ENCODE peak calls at places on chromosomes 4 and X, in six cellular contexts. One of them, this sample, is unnamed.

GRCh38 chrX:104712515-104712914 is 146.5 kb downstream of the IL1RAPL2 start:
- DNase-seq in K562: no peak
- DNase-seq in WTC11: no peak
- DNase-seq in H1: no peak
- DNase-seq in GM12878: no peak
- DNase-seq in HepG2: no peak
- DNase-seq in this sample: no peak

GRCh38 chr4:154277164-154277563 is 214.4 kb downstream of the DCHS2 start:
- DNase-seq in K562: no peak
- DNase-seq in WTC11: peak
- DNase-seq in H1: peak
- DNase-seq in GM12878: no peak
- DNase-seq in HepG2: no peak
- DNase-seq in this sample: no peak

GRCh38 chr4:165461176-165461835 is 82.5 kb downstream of the CPE start:
- DNase-seq in K562: no peak
- DNase-seq in WTC11: no peak
- DNase-seq in H1: no peak
- DNase-seq in GM12878: no peak
- DNase-seq in HepG2: peak
- DNase-seq in this sample: no peak

GRCh38 chr4:83548151-83548905 is 12.4 kb downstream of the GPAT3 start:
- DNase-seq in K562: peak
- DNase-seq in WTC11: no peak
- DNase-seq in H1: peak
- DNase-seq in GM12878: peak
- DNase-seq in HepG2: peak
- DNase-seq in this sample: peak

GRCh38 chrX:42710452-42710851 is 67.5 kb downstream of the PPP1R2C start:
- DNase-seq in K562: no peak
- DNase-seq in WTC11: no peak
- DNase-seq in H1: no peak
- DNase-seq in GM12878: no peak
- DNase-seq in HepG2: no peak
- DNase-seq in this sample: no peak

GRCh38 chrX:8748855-8749254 is 16.9 kb upstream of the ANOS1 start:
- DNase-seq in K562: peak
- DNase-seq in WTC11: no peak
- DNase-seq in H1: no peak
- DNase-seq in GM12878: no peak
- DNase-seq in HepG2: no peak
- DNase-seq in this sample: no peak

GRCh38 chrX:88024022-88024421 is 506.4 kb downstream of the KLHL4 start:
- DNase-seq in K562: no peak
- DNase-seq in WTC11: no peak
- DNase-seq in H1: no peak
- DNase-seq in GM12878: no peak
- DNase-seq in HepG2: no peak
- DNase-seq in this sample: no peak

GRCh38 chrX:150363561-150364346 is 637 bp downstream of the MAMLD1 start:
- DNase-seq in K562: no peak
- DNase-seq in WTC11: peak
- DNase-seq in H1: no peak
- DNase-seq in GM12878: no peak
- DNase-seq in HepG2: no peak
- DNase-seq in this sample: no peak

GRCh38 chrX:100413231-100413630 is 3.2 kb upstream of the PCDH19 start:
- DNase-seq in K562: peak
- DNase-seq in WTC11: no peak
- DNase-seq in H1: no peak
- DNase-seq in GM12878: peak
- DNase-seq in HepG2: peak
- DNase-seq in this sample: no peak

GRCh38 chr4:101527186-101527585 is 179.9 kb upstream of the PPP3CA start:
- DNase-seq in K562: no peak
- DNase-seq in WTC11: no peak
- DNase-seq in H1: no peak
- DNase-seq in GM12878: peak
- DNase-seq in HepG2: no peak
- DNase-seq in this sample: no peak

GRCh38 chr4:69823481-69824186 is 36.3 kb downstream of the SULT1E1 start:
- DNase-seq in K562: no peak
- DNase-seq in WTC11: peak
- DNase-seq in H1: no peak
- DNase-seq in GM12878: no peak
- DNase-seq in HepG2: peak
- DNase-seq in this sample: peak

GRCh38 chr4:57410331-57411052 is 300.3 kb upstream of the IGFBP7 start:
- DNase-seq in K562: no peak
- DNase-seq in WTC11: no peak
- DNase-seq in H1: no peak
- DNase-seq in GM12878: no peak
- DNase-seq in HepG2: no peak
- DNase-seq in this sample: no peak

GRCh38 chr4:98482847-98483806 is 175.3 kb downstream of the TSPAN5 start:
- DNase-seq in K562: no peak
- DNase-seq in WTC11: no peak
- DNase-seq in H1: no peak
- DNase-seq in GM12878: peak
- DNase-seq in HepG2: peak
- DNase-seq in this sample: peak

GRCh38 chr4:159632031-159632430 is 529.2 kb downstream of the RAPGEF2 start:
- DNase-seq in K562: no peak
- DNase-seq in WTC11: no peak
- DNase-seq in H1: no peak
- DNase-seq in GM12878: no peak
- DNase-seq in HepG2: no peak
- DNase-seq in this sample: no peak

GRCh38 chr4:10924274-10924673 is 239.7 kb upstream of the CLNK start:
- DNase-seq in K562: no peak
- DNase-seq in WTC11: no peak
- DNase-seq in H1: no peak
- DNase-seq in GM12878: no peak
- DNase-seq in HepG2: no peak
- DNase-seq in this sample: no peak

GRCh38 chr4:114272226-114272625 is 292.8 kb upstream of the ARSJ start:
- DNase-seq in K562: peak
- DNase-seq in WTC11: no peak
- DNase-seq in H1: no peak
- DNase-seq in GM12878: no peak
- DNase-seq in HepG2: no peak
- DNase-seq in this sample: peak

GRCh38 chrX:85052636-85053343 is 49.1 kb downstream of the APOOL start:
- DNase-seq in K562: no peak
- DNase-seq in WTC11: no peak
- DNase-seq in H1: no peak
- DNase-seq in GM12878: no peak
- DNase-seq in HepG2: no peak
- DNase-seq in this sample: peak

GRCh38 chr4:22473268-22473667 is 42.6 kb downstream of the ADGRA3 start:
- DNase-seq in K562: no peak
- DNase-seq in WTC11: no peak
- DNase-seq in H1: no peak
- DNase-seq in GM12878: no peak
- DNase-seq in HepG2: no peak
- DNase-seq in this sample: no peak

DNA sequence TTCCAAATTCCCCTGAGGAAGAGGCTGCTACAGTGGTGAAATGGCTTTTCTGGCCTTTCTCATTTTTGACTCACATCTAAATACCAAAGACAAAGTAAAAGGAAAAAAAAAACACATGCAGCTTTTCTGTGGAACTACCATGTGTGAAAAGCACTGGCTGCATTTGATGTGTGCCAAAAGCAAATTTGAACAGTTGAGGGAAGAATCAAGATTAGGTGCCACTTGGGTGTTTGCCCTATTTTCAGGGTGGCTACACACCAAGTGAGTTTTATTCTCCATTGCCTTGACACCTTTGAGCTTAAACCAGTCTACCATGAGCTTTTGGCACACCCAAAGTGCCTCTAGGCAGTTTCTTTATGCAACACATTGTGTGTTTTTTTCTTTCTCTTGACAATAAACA is 423.8 kb downstream of the FAM133A start:
- DNase-seq in K562: no peak
- DNase-seq in WTC11: no peak
- DNase-seq in H1: no peak
- DNase-seq in GM12878: no peak
- DNase-seq in HepG2: no peak
- DNase-seq in this sample: no peak
- TF ChIP-seq ATF3 in K562: no peak
- TF ChIP-seq ATF3 in WTC11: no peak
- TF ChIP-seq ATF3 in H1: no peak
- TF ChIP-seq ATF3 in GM12878: no peak
- TF ChIP-seq ATF3 in HepG2: no peak
- TF ChIP-seq ATF3 in this sample: no peak

GRCh38 chr4:15766821-15767220 is 11.3 kb upstream of the CD38 start:
- DNase-seq in K562: no peak
- DNase-seq in WTC11: no peak
- DNase-seq in H1: no peak
- DNase-seq in GM12878: no peak
- DNase-seq in HepG2: no peak
- DNase-seq in this sample: no peak

GRCh38 chr4:15765306-15765705 is 12.8 kb upstream of the CD38 start:
- DNase-seq in K562: no peak
- DNase-seq in WTC11: no peak
- DNase-seq in H1: no peak
- DNase-seq in GM12878: no peak
- DNase-seq in HepG2: no peak
- DNase-seq in this sample: no peak

GRCh38 chr4:15771419-15772058 is 6.6 kb upstream of the CD38 start:
- DNase-seq in K562: no peak
- DNase-seq in WTC11: no peak
- DNase-seq in H1: no peak
- DNase-seq in GM12878: peak
- DNase-seq in HepG2: no peak
- DNase-seq in this sample: no peak

GRCh38 chr4:15769202-15769601 is 8.9 kb upstream of the CD38 start:
- DNase-seq in K562: no peak
- DNase-seq in WTC11: no peak
- DNase-seq in H1: no peak
- DNase-seq in GM12878: no peak
- DNase-seq in HepG2: no peak
- DNase-seq in this sample: no peak

DNA sequence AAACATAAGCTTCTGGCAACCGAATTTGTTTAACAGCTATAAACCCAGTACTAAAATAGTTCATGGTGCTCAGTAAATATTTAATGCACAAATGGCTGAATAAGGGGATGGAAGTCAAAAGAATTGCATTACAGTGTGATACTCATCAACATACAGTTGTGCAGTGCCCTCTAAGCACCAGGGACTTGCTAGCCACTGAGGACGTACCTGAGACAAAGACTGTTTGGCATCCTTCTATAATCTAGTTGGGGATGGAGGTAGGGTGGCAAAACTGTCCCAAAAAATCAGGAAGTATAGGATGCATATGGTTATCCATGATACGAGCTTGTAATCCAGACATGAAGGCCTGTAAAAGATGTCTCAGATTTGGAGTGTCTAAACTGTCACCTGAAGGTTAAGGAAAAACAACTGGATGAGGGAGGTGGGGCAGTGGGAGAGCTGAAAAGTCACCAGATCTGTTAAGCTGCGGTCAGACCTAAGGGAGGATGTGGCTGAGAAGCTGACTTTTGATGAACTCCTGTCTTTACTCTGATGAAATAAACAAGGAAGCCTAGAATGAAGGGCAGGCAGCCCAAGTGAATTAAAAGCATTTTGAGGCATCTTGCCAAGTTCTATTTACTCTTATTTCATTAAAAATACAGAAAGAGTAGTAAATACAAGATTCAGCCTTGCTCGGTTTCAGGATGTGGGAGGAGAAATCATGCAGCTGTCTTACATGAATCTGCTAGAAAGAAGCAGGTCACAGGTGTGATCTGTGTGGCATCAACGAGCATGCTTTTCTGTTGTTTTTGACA is 12.0 kb upstream of the CD38 start:
- DNase-seq in K562: no peak
- DNase-seq in WTC11: no peak
- DNase-seq in H1: no peak
- DNase-seq in GM12878: no peak
- DNase-seq in HepG2: no peak
- DNase-seq in this sample: no peak
- TF ChIP-seq ATF3 in K562: no peak
- TF ChIP-seq ATF3 in WTC11: no peak
- TF ChIP-seq ATF3 in H1: no peak
- TF ChIP-seq ATF3 in GM12878: no peak
- TF ChIP-seq ATF3 in HepG2: no peak
- TF ChIP-seq ATF3 in this sample: no peak

GRCh38 chr4:94356444-94356843 is 13.8 kb upstream of the HPGDS start:
- DNase-seq in K562: no peak
- DNase-seq in WTC11: no peak
- DNase-seq in H1: no peak
- DNase-seq in GM12878: no peak
- DNase-seq in HepG2: no peak
- DNase-seq in this sample: no peak

GRCh38 chr4:94358101-94358500 is 15.5 kb upstream of the HPGDS start:
- DNase-seq in K562: no peak
- DNase-seq in WTC11: no peak
- DNase-seq in H1: no peak
- DNase-seq in GM12878: no peak
- DNase-seq in HepG2: no peak
- DNase-seq in this sample: no peak

GRCh38 chr4:94352996-94353395 is 10.4 kb upstream of the HPGDS start:
- DNase-seq in K562: no peak
- DNase-seq in WTC11: no peak
- DNase-seq in H1: no peak
- DNase-seq in GM12878: no peak
- DNase-seq in HepG2: no peak
- DNase-seq in this sample: no peak

GRCh38 chr4:94357624-94358023 is 15.0 kb upstream of the HPGDS start:
- DNase-seq in K562: no peak
- DNase-seq in WTC11: no peak
- DNase-seq in H1: no peak
- DNase-seq in GM12878: no peak
- DNase-seq in HepG2: no peak
- DNase-seq in this sample: no peak

DNA sequence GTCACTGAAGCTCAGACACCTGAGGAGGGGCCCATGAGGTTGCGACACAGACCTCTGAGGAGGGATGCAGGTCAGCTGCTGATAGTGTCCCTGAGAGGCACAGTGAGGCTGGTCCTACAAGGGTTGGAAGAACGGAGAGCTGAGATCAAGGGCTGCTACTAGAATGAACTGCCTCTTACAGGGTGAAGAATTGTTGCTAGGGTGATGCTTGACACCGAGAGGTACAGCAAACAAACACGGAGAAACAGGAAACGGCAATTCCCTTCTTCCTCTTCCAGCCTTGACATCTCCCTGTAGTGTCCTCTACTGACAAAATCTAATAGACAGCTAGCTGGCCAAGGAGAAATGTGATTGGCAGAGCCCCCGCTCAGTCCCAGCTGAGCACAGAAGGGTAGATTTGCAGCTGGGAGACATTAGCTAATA is 11.8 kb upstream of the HPGDS start:
- DNase-seq in K562: no peak
- DNase-seq in WTC11: no peak
- DNase-seq in H1: no peak
- DNase-seq in GM12878: no peak
- DNase-seq in HepG2: no peak
- DNase-seq in this sample: no peak
- TF ChIP-seq ATF3 in K562: no peak
- TF ChIP-seq ATF3 in WTC11: no peak
- TF ChIP-seq ATF3 in H1: no peak
- TF ChIP-seq ATF3 in GM12878: no peak
- TF ChIP-seq ATF3 in HepG2: no peak
- TF ChIP-seq ATF3 in this sample: no peak

GRCh38 chr4:145176641-145177432 is 3.6 kb downstream of the OTUD4 start:
- DNase-seq in K562: no peak
- DNase-seq in WTC11: no peak
- DNase-seq in H1: no peak
- DNase-seq in GM12878: no peak
- DNase-seq in HepG2: no peak
- DNase-seq in this sample: no peak
- TF ChIP-seq ATF3 in K562: no peak
- TF ChIP-seq ATF3 in WTC11: no peak
- TF ChIP-seq ATF3 in H1: no peak
- TF ChIP-seq ATF3 in GM12878: no peak
- TF ChIP-seq ATF3 in HepG2: no peak
- TF ChIP-seq ATF3 in this sample: no peak